ENCODE peak calls at places on chromosomes 16 and 17, in five cellular contexts. One of them, this sample, is unnamed.

GRCh38 chr16:70432800-70433455 is 6.0 kb downstream of the ST3GAL2 start:
- DNase-seq in left ventricle myocardium inferior: no peak
- DNase-seq in astrocyte of the spinal cord: no peak
- DNase-seq in bronchial epithelial cell: no peak
- DNase-seq in AG04450: no peak
- DNase-seq in this sample: no peak

GRCh38 chr17:48333034-48333491 is 97.0 kb downstream of the SKAP1 start:
- DNase-seq in AG04450: no peak
- DNase-seq in astrocyte of the spinal cord: peak
- DNase-seq in bronchial epithelial cell: peak
- DNase-seq in left ventricle myocardium inferior: no peak
- DNase-seq in this sample: peak

GRCh38 chr17:31371511-31372097 is 19.9 kb upstream of the RAB11FIP4 start:
- DNase-seq in AG04450: no peak
- DNase-seq in left ventricle myocardium inferior: no peak
- DNase-seq in astrocyte of the spinal cord: peak
- DNase-seq in bronchial epithelial cell: peak
- DNase-seq in this sample: peak

GRCh38 chr17:44557653-44558285 is 485 bp downstream of the FZD2 start:
- DNase-seq in AG04450: no peak
- DNase-seq in left ventricle myocardium inferior: peak
- DNase-seq in bronchial epithelial cell: peak
- DNase-seq in astrocyte of the spinal cord: peak
- DNase-seq in this sample: peak

GRCh38 chr17:9445424-9445823 is 130.2 kb downstream of the STX8 start:
- DNase-seq in bronchial epithelial cell: no peak
- DNase-seq in AG04450: no peak
- DNase-seq in left ventricle myocardium inferior: no peak
- DNase-seq in astrocyte of the spinal cord: no peak
- DNase-seq in this sample: no peak

GRCh38 chr17:68197091-68197996 is 50.5 kb upstream of the AMZ2 start:
- DNase-seq in astrocyte of the spinal cord: no peak
- DNase-seq in bronchial epithelial cell: no peak
- DNase-seq in left ventricle myocardium inferior: peak
- DNase-seq in AG04450: no peak
- DNase-seq in this sample: no peak

GRCh38 chr16:55207679-55208294 is 116.2 kb upstream of the IRX6 start:
- DNase-seq in left ventricle myocardium inferior: no peak
- DNase-seq in astrocyte of the spinal cord: no peak
- DNase-seq in AG04450: no peak
- DNase-seq in bronchial epithelial cell: no peak
- DNase-seq in this sample: no peak

GRCh38 chr17:49944451-49944850 is 24.5 kb upstream of the DLX4 start:
- DNase-seq in astrocyte of the spinal cord: no peak
- DNase-seq in bronchial epithelial cell: no peak
- DNase-seq in AG04450: no peak
- DNase-seq in left ventricle myocardium inferior: no peak
- DNase-seq in this sample: no peak

GRCh38 chr16:87017388-87018012 is 299.7 kb downstream of the C16orf95 start:
- DNase-seq in AG04450: peak
- DNase-seq in left ventricle myocardium inferior: no peak
- DNase-seq in bronchial epithelial cell: peak
- DNase-seq in astrocyte of the spinal cord: peak
- DNase-seq in this sample: peak

GRCh38 chr17:55067697-55068439 is 99.3 kb downstream of the STXBP4 start:
- DNase-seq in left ventricle myocardium inferior: no peak
- DNase-seq in bronchial epithelial cell: peak
- DNase-seq in AG04450: no peak
- DNase-seq in astrocyte of the spinal cord: no peak
- DNase-seq in this sample: peak

GRCh38 chr16:9050102-9050830 is 41.2 kb upstream of the HAPSTR1 start:
- DNase-seq in left ventricle myocardium inferior: no peak
- DNase-seq in AG04450: no peak
- DNase-seq in astrocyte of the spinal cord: no peak
- DNase-seq in bronchial epithelial cell: no peak
- DNase-seq in this sample: peak

GRCh38 chr17:1755993-1756306 is 5.9 kb upstream of the SERPINF1 start:
- DNase-seq in astrocyte of the spinal cord: no peak
- DNase-seq in AG04450: no peak
- DNase-seq in left ventricle myocardium inferior: no peak
- DNase-seq in bronchial epithelial cell: no peak
- DNase-seq in this sample: no peak

GRCh38 chr17:2222901-2223616 is 80.5 kb downstream of the SMG6 start:
- DNase-seq in astrocyte of the spinal cord: peak
- DNase-seq in AG04450: no peak
- DNase-seq in bronchial epithelial cell: peak
- DNase-seq in left ventricle myocardium inferior: peak
- DNase-seq in this sample: peak

GRCh38 chr17:12318614-12319266 is 298.1 kb downstream of the MAP2K4 start:
- DNase-seq in astrocyte of the spinal cord: no peak
- DNase-seq in left ventricle myocardium inferior: no peak
- DNase-seq in AG04450: no peak
- DNase-seq in bronchial epithelial cell: no peak
- DNase-seq in this sample: peak

GRCh38 chr17:78899361-78900260 is 3.4 kb downstream of the CEP295NL start:
- DNase-seq in left ventricle myocardium inferior: peak
- DNase-seq in astrocyte of the spinal cord: no peak
- DNase-seq in AG04450: no peak
- DNase-seq in bronchial epithelial cell: no peak
- DNase-seq in this sample: no peak

GRCh38 chr17:65307366-65308316 is 170.5 kb downstream of the RGS9 start:
- DNase-seq in left ventricle myocardium inferior: no peak
- DNase-seq in bronchial epithelial cell: no peak
- DNase-seq in astrocyte of the spinal cord: no peak
- DNase-seq in AG04450: no peak
- DNase-seq in this sample: no peak

GRCh38 chr17:50337956-50338355 is 8.0 kb upstream of the XYLT2 start:
- DNase-seq in bronchial epithelial cell: peak
- DNase-seq in astrocyte of the spinal cord: no peak
- DNase-seq in AG04450: no peak
- DNase-seq in left ventricle myocardium inferior: no peak
- DNase-seq in this sample: no peak

GRCh38 chr17:82367724-82368524 is 3.6 kb upstream of the UTS2R start:
- DNase-seq in AG04450: no peak
- DNase-seq in bronchial epithelial cell: no peak
- DNase-seq in astrocyte of the spinal cord: no peak
- DNase-seq in left ventricle myocardium inferior: no peak
- DNase-seq in this sample: no peak

GRCh38 chr17:1714980-1715802 is 5.0 kb upstream of the TLCD2 start:
- DNase-seq in AG04450: peak
- DNase-seq in left ventricle myocardium inferior: peak
- DNase-seq in bronchial epithelial cell: peak
- DNase-seq in astrocyte of the spinal cord: peak
- DNase-seq in this sample: peak

GRCh38 chr16:13463619-13464018 is 456.3 kb upstream of the ERCC4 start:
- DNase-seq in AG04450: no peak
- DNase-seq in astrocyte of the spinal cord: no peak
- DNase-seq in bronchial epithelial cell: no peak
- DNase-seq in left ventricle myocardium inferior: no peak
- DNase-seq in this sample: no peak

GRCh38 chr16:89197633-89198416 is 2.5 kb downstream of the SLC22A31 start:
- DNase-seq in bronchial epithelial cell: no peak
- DNase-seq in left ventricle myocardium inferior: no peak
- DNase-seq in AG04450: no peak
- DNase-seq in astrocyte of the spinal cord: no peak
- DNase-seq in this sample: no peak

GRCh38 chr17:8175795-8176196 is 384 bp downstream of the TMEM107 start:
- DNase-seq in bronchial epithelial cell: no peak
- DNase-seq in AG04450: no peak
- DNase-seq in left ventricle myocardium inferior: no peak
- DNase-seq in astrocyte of the spinal cord: no peak
- DNase-seq in this sample: no peak

GRCh38 chr17:43927101-43927935 is 15.0 kb downstream of the PPY start:
- DNase-seq in AG04450: no peak
- DNase-seq in left ventricle myocardium inferior: peak
- DNase-seq in astrocyte of the spinal cord: no peak
- DNase-seq in bronchial epithelial cell: no peak
- DNase-seq in this sample: no peak

GRCh38 chr17:20263595-20263994 is 203.7 kb downstream of the LGALS9B start:
- DNase-seq in bronchial epithelial cell: peak
- DNase-seq in astrocyte of the spinal cord: peak
- DNase-seq in AG04450: no peak
- DNase-seq in left ventricle myocardium inferior: no peak
- DNase-seq in this sample: peak

GRCh38 chr16:23391381-23392222 is 61.4 kb downstream of the COG7 start:
- DNase-seq in bronchial epithelial cell: no peak
- DNase-seq in astrocyte of the spinal cord: no peak
- DNase-seq in left ventricle myocardium inferior: no peak
- DNase-seq in AG04450: no peak
- DNase-seq in this sample: no peak

GRCh38 chr16:87608400-87608985 is 6.2 kb downstream of the JPH3 start:
- DNase-seq in AG04450: peak
- DNase-seq in astrocyte of the spinal cord: peak
- DNase-seq in bronchial epithelial cell: peak
- DNase-seq in left ventricle myocardium inferior: peak
- DNase-seq in this sample: peak

GRCh38 chr17:13561606-13562270 is 40.0 kb downstream of the HS3ST3A1 start:
- DNase-seq in left ventricle myocardium inferior: no peak
- DNase-seq in AG04450: peak
- DNase-seq in astrocyte of the spinal cord: peak
- DNase-seq in bronchial epithelial cell: no peak
- DNase-seq in this sample: no peak

GRCh38 chr17:15048933-15049539 is 216.1 kb downstream of the PMP22 start:
- DNase-seq in AG04450: no peak
- DNase-seq in bronchial epithelial cell: no peak
- DNase-seq in astrocyte of the spinal cord: no peak
- DNase-seq in left ventricle myocardium inferior: no peak
- DNase-seq in this sample: no peak

GRCh38 chr17:81676906-81677305 is 6.7 kb downstream of the ARL16 start:
- DNase-seq in astrocyte of the spinal cord: no peak
- DNase-seq in bronchial epithelial cell: no peak
- DNase-seq in AG04450: no peak
- DNase-seq in left ventricle myocardium inferior: no peak
- DNase-seq in this sample: no peak

GRCh38 chr17:1647802-1648581 is 1.7 kb downstream of the RILP start:
- DNase-seq in AG04450: no peak
- DNase-seq in left ventricle myocardium inferior: peak
- DNase-seq in bronchial epithelial cell: peak
- DNase-seq in astrocyte of the spinal cord: no peak
- DNase-seq in this sample: peak

DNA sequence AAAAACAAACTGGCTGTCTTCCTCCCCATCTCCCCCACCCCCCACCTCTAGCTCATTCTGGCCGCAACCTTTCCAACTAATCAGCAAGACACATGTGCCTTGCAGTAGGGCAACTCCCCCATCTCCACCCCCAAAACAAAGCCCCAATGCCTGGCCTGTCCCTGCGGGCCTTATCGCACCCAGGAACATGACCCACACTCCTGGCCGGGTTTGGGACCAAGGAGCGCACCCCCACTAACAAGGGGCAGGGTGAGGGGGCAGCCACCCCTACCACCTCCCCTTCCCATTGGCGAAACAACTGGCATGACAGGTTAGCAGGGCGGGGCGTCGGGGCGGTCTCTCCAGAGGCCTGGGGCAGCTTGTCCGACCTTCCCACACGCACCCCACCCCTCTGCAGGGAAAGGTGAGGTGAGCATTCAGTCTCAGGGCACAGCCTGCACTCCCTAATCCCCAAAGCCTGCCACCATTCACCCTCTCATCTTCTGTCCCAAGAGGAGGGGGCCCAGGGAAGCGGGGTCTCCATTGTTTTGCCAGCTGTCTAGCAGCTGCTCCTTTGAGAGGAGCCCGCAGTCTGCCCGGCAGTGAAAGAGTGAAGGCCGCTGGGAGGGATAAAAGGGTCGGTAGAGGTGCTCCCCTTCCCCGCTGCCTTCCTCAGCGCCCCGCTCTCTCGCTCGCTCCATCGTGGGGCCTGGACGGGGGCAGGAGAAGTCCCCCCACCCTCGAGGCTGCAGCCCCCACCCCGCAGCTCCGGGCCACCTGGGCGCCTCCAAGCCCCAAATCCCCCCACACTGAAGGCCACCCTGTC is 764 bp downstream of the MYO18A start:
- DNase-seq in bronchial epithelial cell: peak
- DNase-seq in astrocyte of the spinal cord: no peak
- DNase-seq in AG04450: no peak
- DNase-seq in left ventricle myocardium inferior: peak
- DNase-seq in this sample: no peak
- TF ChIP-seq CTCF in bronchial epithelial cell: no peak
- TF ChIP-seq CTCF in astrocyte of the spinal cord: no peak
- TF ChIP-seq CTCF in AG04450: no peak
- TF ChIP-seq CTCF in left ventricle myocardium inferior: no peak
- TF ChIP-seq CTCF in this sample: no peak

DNA sequence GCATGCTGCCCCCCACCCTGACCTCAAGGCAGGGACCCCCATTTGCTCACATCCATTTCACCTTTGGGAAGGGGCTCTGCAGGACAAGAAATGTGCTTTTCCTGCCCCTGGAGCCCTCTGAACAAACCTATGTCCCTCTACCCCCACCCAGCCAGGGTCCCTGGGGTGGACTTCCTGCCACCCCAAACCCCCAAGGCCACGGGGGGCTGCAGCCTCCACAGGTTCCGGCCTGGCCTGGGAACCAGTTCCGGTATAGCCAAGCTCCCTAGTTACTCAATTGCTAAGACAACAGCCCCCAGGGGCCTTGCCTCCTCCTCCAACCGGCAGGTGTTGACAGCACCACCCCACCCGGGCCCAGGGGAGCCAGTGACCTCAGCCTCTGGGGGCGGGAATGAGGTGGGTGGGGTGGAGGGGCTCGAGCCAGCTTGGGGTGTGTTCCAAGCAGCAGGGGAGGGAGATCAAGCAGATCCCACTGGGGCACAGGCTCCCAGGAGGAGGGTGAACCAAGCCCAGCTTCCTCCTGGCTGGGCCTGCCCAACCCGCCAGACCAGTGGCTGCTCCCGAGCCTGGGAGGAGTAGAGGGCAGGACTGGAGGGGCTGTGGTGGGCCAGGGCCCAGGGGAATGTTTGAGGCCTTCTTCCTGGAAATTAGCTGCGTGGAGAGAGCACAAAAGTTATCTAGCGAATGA is 6.6 kb downstream of the PNMT start:
- DNase-seq in AG04450: no peak
- DNase-seq in bronchial epithelial cell: peak
- DNase-seq in astrocyte of the spinal cord: no peak
- DNase-seq in left ventricle myocardium inferior: peak
- DNase-seq in this sample: peak
- H3K4me3 ChIP-seq in AG04450: no peak
- H3K4me3 ChIP-seq in bronchial epithelial cell: no peak
- H3K4me3 ChIP-seq in astrocyte of the spinal cord: no peak
- H3K4me3 ChIP-seq in left ventricle myocardium inferior: no peak
- H3K4me3 ChIP-seq in this sample: no peak

GRCh38 chr17:16215273-16215964 is at the start of gene NCOR1:
- DNase-seq in bronchial epithelial cell: peak
- DNase-seq in astrocyte of the spinal cord: peak
- DNase-seq in AG04450: peak
- DNase-seq in left ventricle myocardium inferior: peak
- DNase-seq in this sample: peak
- TF ChIP-seq CTCF in bronchial epithelial cell: peak
- TF ChIP-seq CTCF in astrocyte of the spinal cord: peak
- TF ChIP-seq CTCF in AG04450: peak
- TF ChIP-seq CTCF in left ventricle myocardium inferior: peak
- TF ChIP-seq CTCF in this sample: peak

GRCh38 chr16:29876578-29877249 is 13.7 kb upstream of the CDIPT start:
- DNase-seq in AG04450: no peak
- DNase-seq in bronchial epithelial cell: no peak
- DNase-seq in astrocyte of the spinal cord: no peak
- DNase-seq in left ventricle myocardium inferior: no peak
- DNase-seq in this sample: no peak
- H3K4me3 ChIP-seq in AG04450: peak
- H3K4me3 ChIP-seq in bronchial epithelial cell: no peak
- H3K4me3 ChIP-seq in astrocyte of the spinal cord: no peak
- H3K4me3 ChIP-seq in left ventricle myocardium inferior: peak
- H3K4me3 ChIP-seq in this sample: peak

GRCh38 chr17:80441133-80441578 is 26.2 kb downstream of the ENDOV start:
- DNase-seq in bronchial epithelial cell: no peak
- DNase-seq in AG04450: no peak
- DNase-seq in astrocyte of the spinal cord: peak
- DNase-seq in left ventricle myocardium inferior: peak
- DNase-seq in this sample: peak
- TF ChIP-seq CTCF in bronchial epithelial cell: no peak
- TF ChIP-seq CTCF in AG04450: no peak
- TF ChIP-seq CTCF in astrocyte of the spinal cord: no peak
- TF ChIP-seq CTCF in left ventricle myocardium inferior: no peak
- TF ChIP-seq CTCF in this sample: no peak

This sample was measured in cardiac fibroblast.